ENCODE peak calls at places on chromosome 7, in seven cellular contexts. Z, N, U, K, Q, I and T are unnamed samples.

GRCh38 chr7:82600601-82601000 is 157.0 kb upstream of the CACNA2D1 start:
- DNase-seq in Z (no peak), N (no peak), U (no peak), K (no peak), Q (no peak), I (peak), T (no peak)

GRCh38 chr7:44081266-44081748 is 1.0 kb downstream of the POLM start:
- DNase-seq in Z (no peak), N (no peak), U (peak), K (no peak), Q (no peak), I (no peak), T (no peak)

GRCh38 chr7:155914341-155914740 is 102.1 kb upstream of the SHH start:
- DNase-seq in Z (no peak), N (no peak), U (no peak), K (no peak), Q (peak), I (no peak), T (no peak)

GRCh38 chr7:106448346-106448991 is 163.7 kb upstream of the NAMPT start:
- DNase-seq in Z (no peak), N (no peak), U (no peak), K (no peak), Q (no peak), I (no peak), T (no peak)

GRCh38 chr7:157674027-157674714 is 337.4 kb downstream of the DNAJB6 start:
- DNase-seq in Z (no peak), N (peak), U (no peak), K (no peak), Q (no peak), I (no peak), T (peak)

GRCh38 chr7:93765475-93765874 is 125.1 kb downstream of the TFPI2 start:
- DNase-seq in Z (no peak), N (no peak), U (no peak), K (no peak), Q (no peak), I (peak), T (no peak)

GRCh38 chr7:151247611-151248176 is 800 bp downstream of the SMARCD3 start:
- DNase-seq in Z (no peak), N (peak), U (peak), K (no peak), Q (no peak), I (no peak), T (no peak)

GRCh38 chr7:77269360-77270075 is 69.9 kb upstream of the FGL2 start:
- DNase-seq in Z (no peak), N (no peak), U (peak), K (no peak), Q (peak), I (no peak), T (no peak)

GRCh38 chr7:127838816-127839415 is 186.9 kb downstream of the SND1 start:
- DNase-seq in Z (no peak), N (no peak), U (no peak), K (no peak), Q (peak), I (peak), T (no peak)

GRCh38 chr7:30563326-30563942 is 31.2 kb upstream of the GARS1 start:
- DNase-seq in Z (no peak), N (no peak), U (peak), K (no peak), Q (no peak), I (peak), T (no peak)

GRCh38 chr7:157601530-157601929 is 264.7 kb downstream of the DNAJB6 start:
- DNase-seq in Z (no peak), N (no peak), U (peak), K (no peak), Q (no peak), I (no peak), T (no peak)

GRCh38 chr7:129317450-129317849 is 92.6 kb downstream of the AHCYL2 start:
- DNase-seq in Z (no peak), N (no peak), U (no peak), K (no peak), Q (no peak), I (no peak), T (no peak)

GRCh38 chr7:55133630-55134392 is 115.0 kb downstream of the EGFR start:
- DNase-seq in Z (peak), N (no peak), U (no peak), K (no peak), Q (peak), I (peak), T (no peak)
- TF ChIP-seq CTCF in Z (no peak), N (no peak), U (no peak), K (no peak), Q (no peak), I (no peak), T (no peak)

GRCh38 chr7:33807779-33808482 is 97.4 kb upstream of the BMPER start:
- DNase-seq in Z (no peak), N (peak), U (no peak), K (peak), Q (no peak), I (peak), T (no peak)
- TF ChIP-seq CTCF in Z (no peak), N (peak), U (no peak), K (peak), Q (no peak), I (peak), T (no peak)

GRCh38 chr7:2169923-2170575 is 62.7 kb downstream of the MAD1L1 start:
- DNase-seq in Z (no peak), N (peak), U (no peak), K (peak), Q (no peak), I (no peak), T (no peak)

GRCh38 chr7:2166625-2167280 is 66.0 kb downstream of the MAD1L1 start:
- DNase-seq in Z (no peak), N (no peak), U (no peak), K (no peak), Q (peak), I (no peak), T (no peak)

GRCh38 chr7:2170576-2171521 is 61.9 kb downstream of the MAD1L1 start:
- DNase-seq in Z (no peak), N (no peak), U (no peak), K (no peak), Q (no peak), I (no peak), T (no peak)

GRCh38 chr7:2165610-2166594 is 66.8 kb downstream of the MAD1L1 start:
- DNase-seq in Z (peak), N (no peak), U (no peak), K (no peak), Q (no peak), I (no peak), T (peak)

GRCh38 chr7:2168612-2169312 is 64.0 kb downstream of the MAD1L1 start:
- DNase-seq in Z (no peak), N (no peak), U (no peak), K (no peak), Q (no peak), I (no peak), T (no peak)
- TF ChIP-seq CTCF in Z (no peak), N (no peak), U (no peak), K (no peak), Q (no peak), I (no peak), T (no peak)

GRCh38 chr7:20354825-20355466 is 24.2 kb downstream of the ITGB8 start:
- DNase-seq in Z (no peak), N (no peak), U (no peak), K (no peak), Q (no peak), I (no peak), T (no peak)

GRCh38 chr7:20359397-20359963 is 28.8 kb downstream of the ITGB8 start:
- DNase-seq in Z (no peak), N (no peak), U (no peak), K (no peak), Q (no peak), I (peak), T (no peak)

GRCh38 chr7:20362574-20363253 is 32.0 kb downstream of the ITGB8 start:
- DNase-seq in Z (no peak), N (no peak), U (no peak), K (no peak), Q (no peak), I (no peak), T (no peak)

GRCh38 chr7:20358106-20358505 is 27.4 kb downstream of the ITGB8 start:
- DNase-seq in Z (no peak), N (no peak), U (no peak), K (no peak), Q (no peak), I (no peak), T (no peak)

GRCh38 chr7:20358762-20359282 is 28.1 kb downstream of the ITGB8 start:
- DNase-seq in Z (no peak), N (no peak), U (no peak), K (no peak), Q (no peak), I (no peak), T (no peak)
- TF ChIP-seq CTCF in Z (no peak), N (no peak), U (no peak), K (no peak), Q (no peak), I (no peak), T (no peak)

GRCh38 chr7:99601656-99602310 is 3.7 kb downstream of the TMEM225B start:
- DNase-seq in Z (no peak), N (no peak), U (no peak), K (no peak), Q (no peak), I (no peak), T (no peak)
- TF ChIP-seq CTCF in Z (no peak), N (peak), U (no peak), K (no peak), Q (no peak), I (no peak), T (no peak)

GRCh38 chr7:122901250-122901649 is 15.0 kb upstream of the CADPS2 start:
- DNase-seq in Z (no peak), N (no peak), U (no peak), K (no peak), Q (no peak), I (peak), T (no peak)

GRCh38 chr7:122893486-122893885 is 7.2 kb upstream of the CADPS2 start:
- DNase-seq in Z (no peak), N (no peak), U (no peak), K (no peak), Q (no peak), I (no peak), T (no peak)

DNA sequence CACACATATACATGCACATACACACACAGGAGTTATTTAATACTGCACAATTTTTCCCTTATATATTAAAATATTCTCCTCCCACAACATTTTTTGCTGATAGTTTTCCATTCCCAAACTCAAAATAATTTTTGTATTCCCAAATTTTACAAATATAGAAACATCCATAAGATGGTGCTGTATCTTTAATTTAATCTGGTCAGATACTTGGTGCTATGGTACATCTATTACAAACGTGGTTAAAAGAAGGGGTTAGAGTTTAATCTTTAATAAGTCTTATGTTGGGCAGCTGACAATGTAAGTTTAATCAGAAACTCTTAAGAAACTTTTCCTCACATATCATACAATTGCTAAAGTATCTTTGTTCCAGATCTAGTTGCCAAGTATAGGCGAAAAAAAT is 10.2 kb upstream of the CADPS2 start:
- DNase-seq in Z (no peak), N (no peak), U (no peak), K (no peak), Q (no peak), I (peak), T (no peak)
- TF ChIP-seq CTCF in Z (no peak), N (no peak), U (no peak), K (no peak), Q (no peak), I (peak), T (no peak)

GRCh38 chr7:35465791-35466336 is 212.0 kb upstream of the TBX20 start:
- DNase-seq in Z (peak), N (no peak), U (peak), K (no peak), Q (peak), I (no peak), T (no peak)
- TF ChIP-seq CTCF in Z (no peak), N (no peak), U (no peak), K (no peak), Q (no peak), I (no peak), T (no peak)

GRCh38 chr7:117381357-117381756 is 45.9 kb downstream of the ASZ1 start:
- DNase-seq in Z (no peak), N (no peak), U (no peak), K (no peak), Q (no peak), I (no peak), T (no peak)

GRCh38 chr7:117372073-117372472 is 49.2 kb upstream of the WNT2 start:
- DNase-seq in Z (no peak), N (no peak), U (no peak), K (no peak), Q (no peak), I (no peak), T (no peak)

GRCh38 chr7:117375380-117375779 is 51.9 kb downstream of the ASZ1 start:
- DNase-seq in Z (no peak), N (no peak), U (no peak), K (no peak), Q (no peak), I (peak), T (no peak)
- TF ChIP-seq CTCF in Z (no peak), N (no peak), U (no peak), K (peak), Q (no peak), I (peak), T (no peak)

GRCh38 chr7:28808786-28809533 is 149.2 kb downstream of the TRIL start:
- DNase-seq in Z (no peak), N (no peak), U (peak), K (no peak), Q (no peak), I (no peak), T (peak)
- TF ChIP-seq CTCF in Z (no peak), N (no peak), U (no peak), K (no peak), Q (no peak), I (no peak), T (no peak)

DNA sequence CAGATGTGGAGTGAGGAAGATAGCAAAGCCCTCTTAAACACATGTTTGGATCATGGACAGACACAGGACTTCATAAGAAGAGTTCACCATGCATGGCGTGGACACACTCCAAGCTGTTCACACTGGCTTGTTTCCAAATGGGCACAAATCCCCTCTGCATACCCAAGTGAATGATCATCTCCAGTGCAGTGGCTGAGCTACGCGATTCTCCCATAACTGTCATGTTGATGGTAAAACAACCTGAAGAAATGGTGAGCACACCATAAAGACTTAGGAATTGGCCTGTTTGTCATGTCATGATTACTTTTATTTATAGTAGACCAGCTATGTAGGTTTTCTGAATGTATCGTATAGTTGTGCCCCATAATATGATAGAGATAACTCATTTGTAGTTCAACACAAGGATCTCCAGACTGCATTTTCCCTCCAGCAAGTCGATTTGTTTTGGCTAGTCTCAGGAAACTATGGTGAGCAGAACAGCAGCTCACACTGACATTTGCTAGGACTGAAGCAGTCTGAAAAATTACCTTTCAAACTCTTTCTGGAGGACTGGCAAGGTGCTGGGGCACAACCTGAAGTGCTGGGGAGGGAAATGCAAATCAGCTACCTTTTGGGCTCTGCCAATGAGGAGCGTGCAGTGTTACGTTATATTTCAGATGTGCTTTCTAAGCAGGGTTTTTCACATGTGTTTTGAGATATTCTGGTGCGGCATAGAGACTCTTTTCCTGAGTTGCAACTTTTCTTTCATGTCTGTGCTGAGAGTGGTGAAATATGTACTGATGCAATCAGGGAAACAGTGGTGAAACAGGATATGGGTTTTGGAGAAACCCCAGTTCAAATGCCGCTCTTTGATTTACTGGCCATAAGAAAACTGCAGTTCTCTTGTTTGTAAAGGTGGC is 629.7 kb upstream of the DPP6 start:
- DNase-seq in Z (no peak), N (no peak), U (no peak), K (no peak), Q (no peak), I (no peak), T (no peak)
- TF ChIP-seq CTCF in Z (no peak), N (no peak), U (no peak), K (no peak), Q (no peak), I (no peak), T (no peak)